ENCODE peak calls at places on chromosomes 16 and 17, in nine cellular contexts. V is prostate gland, R is transverse colon, O is H1, A is K562, L is sigmoid colon, N is A549, P is adrenal gland, Q is IMR-90. T is an unnamed sample.

GRCh38 chr17:64097196-64097936 is 32.6 kb downstream of the ERN1 start:
- DNase-seq in R (no peak), Q (peak), O (no peak), N (no peak), A (no peak), P (peak), V (no peak), L (no peak), T (no peak)

GRCh38 chr16:56950881-56951771 is 10.6 kb upstream of the CETP start:
- DNase-seq in V (peak), R (peak), N (peak), P (no peak), Q (peak), O (no peak), A (peak), L (peak), T (peak)

GRCh38 chr17:50354198-50354597 is 8.3 kb downstream of the XYLT2 start:
- DNase-seq in L (peak), Q (no peak), P (no peak), V (no peak), N (no peak), O (no peak), A (no peak), R (no peak), T (no peak)

GRCh38 chr17:74417178-74418045 is 14.5 kb upstream of the GPRC5C start:
- DNase-seq in Q (no peak), A (no peak), O (no peak), P (no peak), L (no peak), V (no peak), N (peak), R (peak), T (no peak)

GRCh38 chr16:85522517-85522841 is 90.6 kb upstream of the GSE1 start:
- DNase-seq in A (no peak), O (no peak), L (no peak), N (no peak), V (no peak), R (no peak), Q (no peak), P (no peak), T (no peak)

GRCh38 chr16:47777191-47777590 is 316.1 kb downstream of the PHKB start:
- DNase-seq in R (no peak), V (no peak), P (no peak), Q (peak), L (no peak), O (no peak), A (no peak), N (no peak), T (no peak)

GRCh38 chr16:82715160-82715559 is 88.4 kb downstream of the CDH13 start:
- DNase-seq in O (no peak), V (peak), R (no peak), L (no peak), N (no peak), A (no peak), P (no peak), Q (no peak), T (no peak)

GRCh38 chr16:87850009-87851006 is 19.0 kb downstream of the SLC7A5 start:
- DNase-seq in Q (peak), A (peak), R (peak), L (no peak), O (no peak), P (peak), V (peak), N (no peak), T (peak)

GRCh38 chr16:66382171-66382965 is 15.9 kb downstream of the CDH5 start:
- DNase-seq in V (no peak), O (peak), P (no peak), L (peak), A (no peak), Q (peak), R (no peak), N (peak), T (no peak)

GRCh38 chr16:68382296-68382718 is 66.0 kb downstream of the SMPD3 start:
- DNase-seq in P (no peak), V (no peak), N (peak), A (peak), O (no peak), R (peak), L (no peak), Q (no peak), T (peak)

GRCh38 chr17:75508848-75509450 is 6.4 kb downstream of the CASKIN2 start:
- DNase-seq in V (no peak), N (no peak), L (no peak), O (no peak), Q (no peak), R (no peak), A (no peak), P (no peak), T (no peak)

GRCh38 chr17:30396129-30396528 is 17.4 kb downstream of the CPD start:
- DNase-seq in R (no peak), L (no peak), O (no peak), P (no peak), A (no peak), V (no peak), Q (no peak), N (no peak), T (no peak)

GRCh38 chr16:72856797-72857196 is 191.1 kb downstream of the ZFHX3 start:
- DNase-seq in O (no peak), Q (no peak), V (no peak), R (no peak), N (peak), P (no peak), A (peak), L (no peak), T (peak)

GRCh38 chr16:667780-668518 is at the start of gene RHOT2:
- DNase-seq in V (peak), L (peak), Q (peak), O (peak), R (peak), A (peak), P (peak), N (peak), T (peak)

GRCh38 chr17:15957206-15957605 is 12.3 kb downstream of the ADORA2B start:
- DNase-seq in Q (no peak), V (no peak), R (no peak), P (no peak), O (no peak), L (peak), N (no peak), A (peak), T (no peak)

GRCh38 chr16:15660203-15660601 is 10.2 kb downstream of the NDE1 start:
- DNase-seq in Q (no peak), P (no peak), R (no peak), N (no peak), V (no peak), O (no peak), L (peak), A (no peak), T (no peak)

GRCh38 chr17:32518856-32519768 is 32.3 kb downstream of the CDK5R1 start:
- DNase-seq in A (no peak), L (peak), R (peak), Q (no peak), O (peak), P (peak), N (no peak), V (peak), T (no peak)

GRCh38 chr16:65875362-65876199 is 490.9 kb upstream of the CDH5 start:
- DNase-seq in Q (no peak), N (no peak), V (no peak), P (peak), L (no peak), O (no peak), R (no peak), A (no peak), T (no peak)

GRCh38 chr16:2156025-2156848 is 655 bp downstream of the TRAF7 start:
- DNase-seq in R (no peak), V (no peak), Q (peak), N (no peak), A (peak), O (no peak), P (no peak), L (no peak), T (no peak)

GRCh38 chr16:30010817-30011504 is at the start of gene DOC2A:
- DNase-seq in O (no peak), A (peak), N (no peak), Q (no peak), R (no peak), V (no peak), P (no peak), L (no peak), T (no peak)

GRCh38 chr16:7482028-7482427 is 149.4 kb downstream of the RBFOX1 start:
- DNase-seq in L (no peak), R (no peak), O (no peak), N (no peak), A (no peak), Q (no peak), P (no peak), V (no peak), T (no peak)

GRCh38 chr16:23836404-23837291 is 865 bp downstream of the PRKCB start:
- DNase-seq in R (peak), P (no peak), O (no peak), A (peak), L (peak), Q (no peak), V (no peak), N (no peak), T (no peak)

GRCh38 chr16:70706948-70707465 is 21.2 kb upstream of the MTSS2 start:
- DNase-seq in L (peak), V (peak), R (no peak), O (no peak), N (peak), Q (peak), P (no peak), A (no peak), T (no peak)

GRCh38 chr16:50534556-50534955 is 13.6 kb upstream of the NKD1 start:
- DNase-seq in P (no peak), Q (no peak), N (no peak), R (no peak), L (no peak), V (no peak), A (no peak), O (no peak), T (no peak)

GRCh38 chr17:40598928-40599627 is 33.8 kb upstream of the CCR7 start:
- DNase-seq in L (no peak), Q (peak), R (peak), N (no peak), A (no peak), O (no peak), V (no peak), P (peak), T (peak)

GRCh38 chr17:42675984-42676423 is 790 bp downstream of the PLEKHH3 start:
- DNase-seq in R (peak), N (peak), A (peak), Q (peak), V (peak), L (peak), P (peak), O (no peak), T (no peak)

GRCh38 chr17:20206068-20206467 is 196.9 kb downstream of the SPECC1 start:
- DNase-seq in P (no peak), V (peak), Q (no peak), N (peak), R (no peak), A (no peak), L (no peak), O (no peak), T (no peak)

GRCh38 chr17:77719806-77720205 is 238.7 kb upstream of the TNRC6C start:
- DNase-seq in A (no peak), Q (no peak), R (no peak), N (no peak), L (no peak), O (no peak), V (no peak), P (no peak), T (no peak)

GRCh38 chr16:73062640-73063283 is 14.8 kb upstream of the ZFHX3 start:
- DNase-seq in L (peak), P (no peak), Q (no peak), A (no peak), O (no peak), N (no peak), V (no peak), R (no peak), T (no peak)

GRCh38 chr17:73184133-73184993 is 8.5 kb upstream of the COG1 start:
- DNase-seq in P (no peak), V (no peak), Q (no peak), A (no peak), N (no peak), R (no peak), L (no peak), O (no peak), T (no peak)

GRCh38 chr16:47925811-47926460 is 229.9 kb downstream of the ABCC12 start:
- DNase-seq in Q (peak), R (no peak), O (no peak), V (no peak), A (no peak), P (no peak), N (no peak), L (no peak), T (no peak)

GRCh38 chr17:73792994-73793393 is 148.7 kb upstream of the SDK2 start:
- DNase-seq in N (no peak), R (no peak), A (no peak), O (no peak), V (no peak), P (no peak), L (no peak), Q (no peak), T (no peak)

GRCh38 chr16:79754081-79754872 is 153.7 kb upstream of the MAF start:
- DNase-seq in Q (no peak), O (no peak), L (no peak), N (no peak), P (no peak), A (no peak), R (no peak), V (no peak), T (no peak)

GRCh38 chr16:61150351-61150750 is 885.9 kb downstream of the CDH8 start:
- DNase-seq in A (no peak), Q (no peak), L (no peak), V (no peak), P (no peak), O (no peak), N (no peak), R (no peak), T (no peak)

GRCh38 chr17:18855831-18856624 is 1.9 kb upstream of the PRPSAP2 start:
- DNase-seq in Q (peak), A (peak), P (peak), N (peak), O (peak), L (peak), V (peak), R (peak), T (peak)

GRCh38 chr17:18859256-18859655 is 1.3 kb downstream of the PRPSAP2 start:
- DNase-seq in L (no peak), N (no peak), V (no peak), O (no peak), R (no peak), Q (peak), A (no peak), P (no peak), T (no peak)

GRCh38 chr17:18860161-18860972 is 2.4 kb downstream of the PRPSAP2 start:
- DNase-seq in A (no peak), R (no peak), Q (peak), O (no peak), L (no peak), N (no peak), V (no peak), P (no peak), T (no peak)

GRCh38 chr17:18858567-18859245 is 775 bp downstream of the PRPSAP2 start:
- DNase-seq in R (no peak), A (no peak), L (no peak), V (no peak), P (no peak), N (no peak), Q (no peak), O (no peak), T (no peak)

GRCh38 chr17:18857864-18858566 is at the start of gene PRPSAP2:
- DNase-seq in O (peak), V (peak), L (peak), N (peak), P (peak), R (peak), Q (peak), A (peak), T (peak)
- TF ChIP-seq POLR2A in O (peak), V (peak), L (no peak), N (peak), P (peak), R (peak), Q (no peak), A (peak), T (peak)

GRCh38 chr17:82090549-82091263 is 7.3 kb downstream of the FASN start:
- DNase-seq in V (no peak), R (no peak), A (no peak), P (no peak), O (no peak), L (no peak), N (no peak), Q (no peak), T (no peak)

GRCh38 chr17:82092995-82093751 is 4.9 kb downstream of the FASN start:
- DNase-seq in R (no peak), O (no peak), P (peak), Q (no peak), N (no peak), V (no peak), A (no peak), L (no peak), T (no peak)

GRCh38 chr17:82092628-82092994 is 5.4 kb downstream of the FASN start:
- DNase-seq in V (no peak), A (no peak), O (no peak), Q (no peak), N (no peak), P (peak), L (no peak), R (peak), T (no peak)

GRCh38 chr17:82091264-82092066 is 6.6 kb downstream of the FASN start:
- DNase-seq in Q (no peak), V (no peak), N (no peak), L (no peak), R (no peak), O (no peak), P (no peak), A (no peak), T (no peak)

GRCh38 chr17:82092094-82092586 is 5.9 kb downstream of the FASN start:
- DNase-seq in R (no peak), L (no peak), O (no peak), V (no peak), N (no peak), A (no peak), P (no peak), Q (no peak), T (no peak)
- TF ChIP-seq POLR2A in R (no peak), L (no peak), O (no peak), V (no peak), N (no peak), A (peak), P (no peak), Q (no peak), T (no peak)

GRCh38 chr16:10879681-10880589 is 2.9 kb downstream of the CIITA start:
- DNase-seq in R (no peak), L (no peak), O (no peak), A (no peak), P (no peak), V (no peak), Q (no peak), N (no peak), T (no peak)

GRCh38 chr16:10880609-10881452 is 3.8 kb downstream of the CIITA start:
- DNase-seq in P (no peak), N (no peak), V (no peak), O (no peak), A (no peak), L (peak), Q (no peak), R (no peak), T (no peak)

GRCh38 chr16:10878328-10878643 is 1.3 kb downstream of the CIITA start:
- DNase-seq in V (no peak), A (no peak), L (no peak), P (no peak), N (no peak), O (no peak), R (no peak), Q (no peak), T (no peak)

GRCh38 chr16:10877472-10877946 is 507 bp downstream of the CIITA start:
- DNase-seq in N (no peak), Q (no peak), A (no peak), O (no peak), P (no peak), R (no peak), V (no peak), L (no peak), T (no peak)

DNA sequence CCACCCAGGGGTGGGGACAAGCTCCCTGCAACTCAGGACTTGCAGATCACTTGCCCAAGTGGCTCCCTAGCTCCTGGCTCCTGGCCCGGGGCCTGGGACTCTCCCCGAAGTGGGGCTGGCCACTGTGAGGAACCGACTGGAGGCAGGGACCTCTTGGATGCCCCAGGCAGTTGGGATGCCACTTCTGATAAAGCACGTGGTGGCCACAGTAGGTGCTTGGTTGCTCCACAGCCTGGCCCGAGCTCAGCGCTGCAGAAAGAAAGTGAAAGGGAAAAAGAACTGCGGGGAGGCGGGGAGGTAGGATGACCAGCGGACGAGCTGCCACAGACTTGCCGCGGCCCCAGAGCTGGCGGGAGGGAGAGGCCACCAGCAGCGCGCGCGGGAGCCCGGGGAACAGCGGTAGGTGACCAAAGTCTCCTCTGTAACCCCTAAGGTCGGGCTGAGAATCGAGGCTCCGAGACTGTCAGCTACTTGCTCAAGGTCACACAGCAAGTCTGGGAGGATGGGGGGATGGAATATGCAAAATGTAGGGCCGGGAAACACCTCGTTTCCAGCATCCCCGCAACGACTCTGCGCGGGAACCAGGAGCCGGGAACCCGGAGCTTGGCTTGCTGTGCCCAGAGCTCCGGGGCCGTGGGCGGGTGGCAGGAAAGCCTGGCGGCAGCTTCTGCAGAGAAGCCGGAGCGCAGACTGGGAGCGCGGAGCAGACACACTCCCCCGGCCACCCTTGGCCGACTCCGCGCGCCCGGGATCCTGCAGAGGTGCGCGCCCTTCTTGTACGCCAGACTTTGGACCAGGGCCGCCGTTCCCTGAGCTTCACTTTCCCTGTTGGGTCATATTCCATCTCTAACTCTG is 1.9 kb downstream of the CIITA start:
- DNase-seq in L (peak), Q (peak), R (peak), A (no peak), N (no peak), O (no peak), V (no peak), P (peak), T (peak)
- TF ChIP-seq POLR2A in L (no peak), Q (no peak), R (no peak), A (no peak), N (no peak), O (no peak), V (no peak), P (peak), T (peak)

GRCh38 chr17:3968017-3968416 is 3.8 kb upstream of the ATP2A3 start:
- DNase-seq in Q (no peak), P (no peak), O (no peak), L (no peak), A (no peak), R (no peak), N (no peak), V (no peak), T (no peak)
- TF ChIP-seq POLR2A in Q (no peak), P (no peak), O (no peak), L (no peak), A (no peak), R (no peak), N (no peak), V (no peak), T (no peak)

DNA sequence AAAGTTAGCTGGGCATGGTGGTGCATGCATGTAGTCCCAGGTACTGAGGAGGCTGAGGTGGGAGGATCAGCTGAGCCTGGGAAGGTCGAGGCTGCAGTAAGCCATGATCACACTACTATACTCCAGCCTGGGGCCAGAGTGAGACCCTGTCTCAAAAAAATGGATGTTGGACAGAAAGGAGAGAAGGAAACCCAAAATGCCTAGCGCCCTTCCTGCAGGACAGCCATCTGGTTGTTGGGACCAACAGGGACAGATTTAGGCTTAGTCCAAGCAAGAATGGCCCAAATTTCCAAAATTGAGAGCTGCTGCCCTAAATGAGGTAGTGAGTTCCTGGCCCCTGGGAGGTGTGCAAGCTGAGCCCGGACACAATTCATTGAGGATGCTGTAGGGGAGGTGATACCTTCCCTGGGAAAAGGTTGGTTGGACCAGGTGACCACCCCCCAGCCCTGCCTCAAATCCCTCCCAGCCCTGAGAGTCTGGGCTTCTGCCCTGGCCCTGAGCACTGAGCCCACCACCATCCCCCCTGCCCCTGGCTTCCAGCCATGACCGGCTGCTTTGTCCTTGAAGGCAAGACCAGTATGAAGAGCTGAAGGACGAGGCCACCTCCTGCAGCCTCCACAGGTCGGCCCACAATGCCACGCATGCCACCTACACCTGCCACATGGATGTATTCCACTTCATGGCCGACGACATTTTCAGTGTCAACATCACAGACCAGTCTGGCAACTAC is 35.1 kb downstream of the IL21R start:
- DNase-seq in L (peak), A (no peak), N (no peak), O (no peak), Q (no peak), V (no peak), P (no peak), R (no peak), T (no peak)
- TF ChIP-seq POLR2A in L (no peak), A (no peak), N (no peak), O (no peak), Q (no peak), V (no peak), P (no peak), R (no peak), T (no peak)

GRCh38 chr17:37643118-37643766 is at the start of gene DDX52:
- DNase-seq in A (peak), N (peak), V (peak), Q (peak), L (peak), R (peak), O (peak), P (peak), T (peak)
- TF ChIP-seq POLR2A in A (peak), N (peak), V (peak), Q (peak), L (peak), R (peak), O (peak), P (peak), T (peak)

GRCh38 chr17:14361470-14361869 is 60.6 kb downstream of the HS3ST3B1 start:
- DNase-seq in Q (no peak), N (no peak), A (no peak), P (no peak), O (no peak), R (no peak), V (no peak), L (no peak), T (no peak)
- TF ChIP-seq POLR2A in Q (no peak), N (no peak), A (no peak), P (no peak), O (no peak), R (no peak), V (no peak), L (no peak), T (no peak)